ENCODE peak calls at places on chromosomes 7 and 10, in four cellular contexts. A is stimulated activated CD4-positive, alpha-beta T cell treated with anti-CD3 and anti-CD28 coated beads, Interleukin-4, amount 100 ng/mL, for 48 hours; T is PC-9; O is GM13976. U is an unnamed sample.

GRCh38 chr7:18693826-18694225 is 198.3 kb downstream of the HDAC9 start:
- DNase-seq in A (no peak), T (no peak), O (no peak), U (no peak)

GRCh38 chr10:133334495-133335237 is 2.0 kb downstream of the CALY start:
- DNase-seq in A (no peak), T (no peak), O (peak; percentile 41), U (no peak)

GRCh38 chr7:117273325-117274292 is 49.2 kb downstream of the WNT2 start:
- DNase-seq in A (no peak), T (no peak), O (no peak), U (no peak)

GRCh38 chr10:124689911-124690498 is 54.2 kb downstream of the FAM53B start:
- DNase-seq in A (peak; percentile 32), T (no peak), O (no peak), U (no peak)

GRCh38 chr7:156618078-156618790 is 22.3 kb upstream of the RNF32 start:
- DNase-seq in A (no peak), T (no peak), O (no peak), U (no peak)

GRCh38 chr7:27178366-27178765 is 4.2 kb upstream of the HOXA10 start:
- DNase-seq in A (no peak), T (no peak), O (no peak), U (no peak)

GRCh38 chr10:86968271-86968993 is at the start of gene ADIRF:
- DNase-seq in A (no peak), T (peak; percentile 58), O (peak; percentile 24), U (no peak)

GRCh38 chr10:31739146-31739545 is 189.5 kb downstream of the ARHGAP12 start:
- DNase-seq in A (no peak), T (no peak), O (no peak), U (no peak)

GRCh38 chr10:7408003-7408493 is 2.8 kb downstream of the SFMBT2 start:
- DNase-seq in A (no peak), T (no peak), O (peak; percentile 76), U (no peak)

GRCh38 chr7:157003445-157004049 is 6.9 kb downstream of the MNX1 start:
- DNase-seq in A (no peak), T (no peak), O (no peak), U (no peak)

GRCh38 chr7:50300336-50300735 is 4.2 kb upstream of the IKZF1 start:
- DNase-seq in A (no peak), T (no peak), O (no peak), U (no peak)

GRCh38 chr7:70218006-70218405 is 619.7 kb downstream of the AUTS2 start:
- DNase-seq in A (no peak), T (no peak), O (no peak), U (no peak)

GRCh38 chr7:128954830-128955797 is 17.4 kb downstream of the IRF5 start:
- DNase-seq in A (no peak), T (no peak), O (no peak), U (peak; percentile 12)

GRCh38 chr7:95718556-95719410 is 53.6 kb upstream of the DYNC1I1 start:
- DNase-seq in A (no peak), T (no peak), O (peak; percentile 23), U (no peak)

GRCh38 chr10:132164801-132165278 is 21.9 kb upstream of the DPYSL4 start:
- DNase-seq in A (no peak), T (no peak), O (no peak), U (no peak)

GRCh38 chr10:32955299-32955772 is 2.7 kb downstream of the ITGB1 start:
- DNase-seq in A (no peak), T (no peak), O (no peak), U (no peak)

U was measured in fibroblast of the conjunctiva.